ENCODE peak calls at places on chromosomes 2 and 18, in five cellular contexts. One of them, this sample, is unnamed.

GRCh38 chr2:172545408-172546075 is 10.3 kb upstream of the PDK1 start:
- DNase-seq in fibroblast of the aortic adventitia: peak
- DNase-seq in mesendoderm: peak
- DNase-seq in SJCRH30: no peak
- DNase-seq in nephron progenitor cell: no peak
- DNase-seq in this sample: no peak

GRCh38 chr2:8477511-8478132 is 204.2 kb upstream of the ID2 start:
- DNase-seq in nephron progenitor cell: no peak
- DNase-seq in SJCRH30: no peak
- DNase-seq in fibroblast of the aortic adventitia: no peak
- DNase-seq in mesendoderm: no peak
- DNase-seq in this sample: no peak

GRCh38 chr2:71746946-71747501 is 293.7 kb downstream of the DYSF start:
- DNase-seq in mesendoderm: peak
- DNase-seq in SJCRH30: peak
- DNase-seq in fibroblast of the aortic adventitia: peak
- DNase-seq in nephron progenitor cell: peak
- DNase-seq in this sample: no peak

GRCh38 chr18:49100226-49100968 is 149.6 kb upstream of the SMAD7 start:
- DNase-seq in nephron progenitor cell: no peak
- DNase-seq in mesendoderm: peak
- DNase-seq in fibroblast of the aortic adventitia: peak
- DNase-seq in SJCRH30: peak
- DNase-seq in this sample: no peak

GRCh38 chr2:232310189-232310588 is 68.4 kb upstream of the ALPP start:
- DNase-seq in SJCRH30: no peak
- DNase-seq in fibroblast of the aortic adventitia: no peak
- DNase-seq in mesendoderm: no peak
- DNase-seq in nephron progenitor cell: no peak
- DNase-seq in this sample: no peak

GRCh38 chr2:128160616-128161275 is 69.7 kb downstream of the UGGT1 start:
- DNase-seq in fibroblast of the aortic adventitia: no peak
- DNase-seq in SJCRH30: no peak
- DNase-seq in mesendoderm: no peak
- DNase-seq in nephron progenitor cell: no peak
- DNase-seq in this sample: no peak

GRCh38 chr2:47907097-47907781 is 941 bp upstream of the FBXO11 start:
- DNase-seq in fibroblast of the aortic adventitia: peak
- DNase-seq in SJCRH30: peak
- DNase-seq in nephron progenitor cell: peak
- DNase-seq in mesendoderm: peak
- DNase-seq in this sample: peak

GRCh38 chr2:223363085-223363484 is 239.1 kb downstream of the SCG2 start:
- DNase-seq in nephron progenitor cell: no peak
- DNase-seq in mesendoderm: no peak
- DNase-seq in SJCRH30: no peak
- DNase-seq in fibroblast of the aortic adventitia: no peak
- DNase-seq in this sample: no peak

GRCh38 chr2:173193925-173194324 is 118.3 kb downstream of the MAP3K20 start:
- DNase-seq in SJCRH30: no peak
- DNase-seq in mesendoderm: peak
- DNase-seq in nephron progenitor cell: no peak
- DNase-seq in fibroblast of the aortic adventitia: no peak
- DNase-seq in this sample: no peak

GRCh38 chr2:95122197-95122551 is 566 bp upstream of the MRPS5 start:
- DNase-seq in fibroblast of the aortic adventitia: no peak
- DNase-seq in mesendoderm: no peak
- DNase-seq in SJCRH30: no peak
- DNase-seq in nephron progenitor cell: no peak
- DNase-seq in this sample: no peak

GRCh38 chr2:150060341-150060740 is 427.1 kb downstream of the RND3 start:
- DNase-seq in SJCRH30: no peak
- DNase-seq in mesendoderm: peak
- DNase-seq in fibroblast of the aortic adventitia: peak
- DNase-seq in nephron progenitor cell: no peak
- DNase-seq in this sample: no peak

This sample was measured in cardiac muscle cell.